ENCODE peak calls at places on chromosomes 1 and 21, in six cellular contexts. F is nucleus accumbens; S is T-helper 17 cell; L is activated CD4-positive, CD25-positive, alpha-beta regulatory T cell treated with anti-CD3 and anti-CD28 coated beads, Interleukin-2, amount 50 U/mL, for 16 hours; Z is NCI-H1105 treated with DMSO at 0.1 percent for 48 hours; D is sciatic nerve. J is an unnamed sample.

GRCh38 chr1:75673399-75673798 is 51.1 kb upstream of the ACADM start:
- DNase-seq in F (no peak), S (no peak), L (no peak), Z (no peak), D (no peak), J (no peak)

GRCh38 chr1:9593492-9594465 is 5.1 kb downstream of the TMEM201 start:
- DNase-seq in F (no peak), S (no peak), L (no peak), Z (peak), D (peak), J (peak)

GRCh38 chr1:194919146-194919545 is 1689.1 kb downstream of the KCNT2 start:
- DNase-seq in F (no peak), S (no peak), L (no peak), Z (no peak), D (no peak), J (no peak)

GRCh38 chr1:201648066-201648910 is 109.4 kb downstream of the NAV1 start:
- DNase-seq in F (peak), S (no peak), L (no peak), Z (peak), D (peak), J (peak)

GRCh38 chr21:45285266-45285931 is 2.3 kb downstream of the POFUT2 start:
- DNase-seq in F (no peak), S (no peak), L (no peak), Z (no peak), D (no peak), J (no peak)

GRCh38 chr1:9111357-9111691 is 17.6 kb downstream of the GPR157 start:
- DNase-seq in F (no peak), S (no peak), L (no peak), Z (no peak), D (no peak), J (no peak)

GRCh38 chr1:177780096-177780700 is 189.7 kb downstream of the SEC16B start:
- DNase-seq in F (peak), S (no peak), L (no peak), Z (peak), D (no peak), J (no peak)

GRCh38 chr21:15592271-15592860 is 137.4 kb upstream of the USP25 start:
- DNase-seq in F (no peak), S (no peak), L (no peak), Z (peak), D (no peak), J (peak)

GRCh38 chr1:231606712-231607111 is 19.9 kb upstream of the DISC1 start:
- DNase-seq in F (no peak), S (no peak), L (no peak), Z (no peak), D (no peak), J (no peak)

GRCh38 chr1:3557366-3557765 is 53.9 kb downstream of the MEGF6 start:
- DNase-seq in F (no peak), S (no peak), L (no peak), Z (no peak), D (no peak), J (no peak)

GRCh38 chr1:3417954-3418353 is 36.5 kb upstream of the ARHGEF16 start:
- DNase-seq in F (no peak), S (no peak), L (no peak), Z (no peak), D (no peak), J (no peak)

GRCh38 chr1:166911624-166912023 is 35.6 kb upstream of the TADA1 start:
- DNase-seq in F (no peak), S (no peak), L (no peak), Z (no peak), D (no peak), J (no peak)

GRCh38 chr1:238660849-238661248 is 725.5 kb upstream of the CHRM3 start:
- DNase-seq in F (no peak), S (no peak), L (no peak), Z (no peak), D (no peak), J (no peak)

GRCh38 chr1:171431994-171432393 is 53.3 kb upstream of the PRRC2C start:
- DNase-seq in F (no peak), S (no peak), L (no peak), Z (no peak), D (no peak), J (no peak)

GRCh38 chr1:84377480-84378095 is 20.7 kb upstream of the DNASE2B start:
- DNase-seq in F (no peak), S (no peak), L (no peak), Z (no peak), D (no peak), J (no peak)

GRCh38 chr1:245310605-245311531 is 156.1 kb downstream of the KIF26B start:
- DNase-seq in F (no peak), S (no peak), L (no peak), Z (no peak), D (no peak), J (no peak)

GRCh38 chr1:20329793-20330542 is 39.3 kb downstream of the VWA5B1 start:
- DNase-seq in F (no peak), S (no peak), L (no peak), Z (no peak), D (no peak), J (no peak)

GRCh38 chr1:74464037-74464436 is 48.4 kb downstream of the LRRC53 start:
- DNase-seq in F (no peak), S (no peak), L (no peak), Z (no peak), D (no peak), J (no peak)

GRCh38 chr1:230507671-230508407 is 81.7 kb upstream of the PGBD5 start:
- DNase-seq in F (peak), S (no peak), L (no peak), Z (peak), D (no peak), J (peak)

GRCh38 chr1:155104605-155105534 is 22.8 kb upstream of the EFNA1 start:
- DNase-seq in F (no peak), S (no peak), L (no peak), Z (no peak), D (no peak), J (no peak)

GRCh38 chr1:3166206-3166918 is 97.4 kb downstream of the PRDM16 start:
- DNase-seq in F (no peak), S (no peak), L (no peak), Z (no peak), D (no peak), J (no peak)

GRCh38 chr21:33948096-33948950 is 32.7 kb upstream of the ATP5PO start:
- DNase-seq in F (peak), S (peak), L (peak), Z (peak), D (no peak), J (no peak)

GRCh38 chr1:62724430-62724829 is 36.2 kb upstream of the DOCK7 start:
- DNase-seq in F (no peak), S (no peak), L (no peak), Z (no peak), D (no peak), J (no peak)

GRCh38 chr1:59367269-59368006 is 70.5 kb downstream of the FGGY start:
- DNase-seq in F (no peak), S (no peak), L (no peak), Z (no peak), D (peak), J (no peak)

GRCh38 chr1:7388488-7389185 is 382.5 kb upstream of the VAMP3 start:
- DNase-seq in F (peak), S (no peak), L (no peak), Z (no peak), D (peak), J (peak)

GRCh38 chr1:155463865-155464264 is 98.7 kb downstream of the ASH1L start:
- DNase-seq in F (no peak), S (no peak), L (no peak), Z (no peak), D (no peak), J (no peak)

GRCh38 chr1:223487514-223488259 is 94.5 kb downstream of the CCDC185 start:
- DNase-seq in F (no peak), S (no peak), L (no peak), Z (peak), D (no peak), J (no peak)